ENCODE peak calls at places on chromosomes 16 and 17, in six cellular contexts. I is A673; R is fibroblast of lung; T is brain pericyte; S is HS-5; J is activated effector memory CD4-positive, alpha-beta T cell treated with anti-CD3 and anti-CD28 coated beads, Interleukin-2, amount 50 U/mL, for 16 hours. P is an unnamed sample.

GRCh38 chr17:70136131-70136530 is 33.2 kb upstream of the KCNJ2 start:
- DNase-seq in S (no peak), T (no peak), J (no peak), R (no peak), I (no peak), P (no peak)

GRCh38 chr16:12210258-12210880 is 233.8 kb downstream of the SNX29 start:
- DNase-seq in I (no peak), S (no peak), J (no peak), R (no peak), T (no peak), P (no peak)

GRCh38 chr17:76612977-76613851 is 27.6 kb upstream of the ST6GALNAC2 start:
- DNase-seq in T (no peak), R (no peak), I (no peak), J (no peak), S (no peak), P (no peak)

GRCh38 chr17:38994026-38994425 is 26.8 kb upstream of the FBXO47 start:
- DNase-seq in S (no peak), T (no peak), J (no peak), R (no peak), I (no peak), P (no peak)

GRCh38 chr16:85593503-85594195 is 19.5 kb upstream of the GSE1 start:
- DNase-seq in I (peak), R (no peak), J (no peak), S (no peak), T (no peak), P (no peak)

GRCh38 chr16:12811441-12812198 is 7.9 kb upstream of the CPPED1 start:
- DNase-seq in S (no peak), R (no peak), T (no peak), J (no peak), I (no peak), P (no peak)

GRCh38 chr16:57591086-57591869 is 37.2 kb upstream of the ADGRG1 start:
- DNase-seq in T (no peak), J (peak), R (peak), I (peak), S (peak), P (peak)

GRCh38 chr16:88781140-88782077 is 3.6 kb downstream of the PIEZO1 start:
- DNase-seq in R (no peak), T (no peak), J (peak), I (no peak), S (no peak), P (peak)

GRCh38 chr16:73616186-73616585 is 568.3 kb upstream of the ZFHX3 start:
- DNase-seq in I (no peak), J (no peak), S (no peak), T (no peak), R (peak), P (no peak)

GRCh38 chr16:12371497-12371896 is 395.0 kb downstream of the SNX29 start:
- DNase-seq in J (no peak), T (no peak), I (no peak), S (no peak), R (no peak), P (no peak)

GRCh38 chr16:88790312-88791150 is 5.5 kb upstream of the PIEZO1 start:
- DNase-seq in I (no peak), R (no peak), J (peak), S (no peak), T (no peak), P (peak)

GRCh38 chr16:16083421-16084156 is 134.2 kb downstream of the ABCC1 start:
- DNase-seq in T (no peak), S (no peak), J (no peak), I (peak), R (peak), P (no peak)

GRCh38 chr16:86924537-86924936 is 346.2 kb downstream of the FOXL1 start:
- DNase-seq in I (no peak), T (peak), J (peak), R (peak), S (no peak), P (no peak)

GRCh38 chr16:57866529-57866918 is 64.2 kb upstream of the KIFC3 start:
- DNase-seq in R (no peak), T (no peak), J (no peak), I (no peak), S (no peak), P (peak)

GRCh38 chr17:58308173-58308984 is 20.2 kb downstream of the TSPOAP1 start:
- DNase-seq in J (no peak), T (no peak), S (no peak), R (no peak), I (no peak), P (peak)

GRCh38 chr17:59632398-59632797 is 12.7 kb downstream of the CLTC start:
- DNase-seq in I (no peak), R (no peak), S (no peak), J (no peak), T (no peak), P (no peak)

GRCh38 chr16:31714899-31715504 is 158.6 kb upstream of the ZNF267 start:
- DNase-seq in J (no peak), S (no peak), T (no peak), I (no peak), R (no peak), P (no peak)

GRCh38 chr16:15564619-15565339 is 78.2 kb downstream of the MARF1 start:
- DNase-seq in I (no peak), J (no peak), T (no peak), R (peak), S (no peak), P (peak)

GRCh38 chr16:30488764-30489595 is 16.4 kb downstream of the ITGAL start:
- DNase-seq in I (no peak), T (no peak), S (no peak), J (no peak), R (no peak), P (no peak)

GRCh38 chr17:76368545-76368944 is 14.8 kb upstream of the PRPSAP1 start:
- DNase-seq in J (no peak), T (no peak), S (no peak), I (no peak), R (no peak), P (no peak)

GRCh38 chr16:81204794-81205680 is 33.5 kb upstream of the BCO1 start:
- DNase-seq in S (no peak), J (peak), R (peak), T (peak), I (peak), P (no peak)

GRCh38 chr16:84513111-84514065 is 8.9 kb upstream of the MEAK7 start:
- DNase-seq in J (peak), S (no peak), I (no peak), T (no peak), R (peak), P (no peak)

GRCh38 chr17:79001190-79002020 is 8.2 kb downstream of the CANT1 start:
- DNase-seq in R (no peak), S (no peak), T (no peak), J (no peak), I (no peak), P (no peak)

P was measured in spleen.